ENCODE peak calls at places on chromosomes 12 and 14, in six cellular contexts. C is HCT116, V is NT2/D1, D is K562, T is H1, S is HepG2. K is an unnamed sample.

GRCh38 chr12:78671295-78671694 is 193.3 kb upstream of the SYT1 start:
- DNase-seq in S (no peak), C (no peak), T (no peak), D (no peak), V (no peak), K (no peak)

GRCh38 chr12:74791365-74791764 is 253.7 kb downstream of the ATXN7L3B start:
- DNase-seq in S (no peak), D (no peak), V (no peak), C (no peak), T (no peak), K (no peak)

GRCh38 chr12:106564678-106565329 is 18.0 kb upstream of the RFX4 start:
- DNase-seq in C (no peak), T (no peak), D (no peak), S (no peak), V (no peak), K (no peak)

GRCh38 chr12:56032006-56032405 is 9.7 kb upstream of the RPS26 start:
- DNase-seq in C (no peak), T (no peak), V (no peak), S (no peak), D (no peak), K (no peak)

GRCh38 chr14:53055003-53055402 is 98.1 kb downstream of the DDHD1 start:
- DNase-seq in T (no peak), D (peak; percentile 34), S (peak; percentile 38), V (peak; percentile 11), C (peak; percentile 40), K (peak; percentile 15)

GRCh38 chr12:68336754-68337343 is 4.7 kb upstream of the MDM1 start:
- DNase-seq in S (no peak), C (no peak), D (no peak), T (no peak), V (no peak), K (no peak)

GRCh38 chr14:88198441-88198840 is 124.6 kb downstream of the KCNK10 start:
- DNase-seq in S (no peak), D (no peak), V (no peak), T (no peak), C (no peak), K (no peak)

GRCh38 chr14:105857223-105857815 is 330.9 kb downstream of the TMEM121 start:
- DNase-seq in T (no peak), S (no peak), C (no peak), D (no peak), V (no peak), K (no peak)

GRCh38 chr14:84446250-84446649 is 1083.7 kb upstream of the FLRT2 start:
- DNase-seq in T (no peak), C (no peak), S (no peak), V (no peak), D (no peak), K (no peak)

GRCh38 chr12:51208016-51208660 is 9.7 kb downstream of the POU6F1 start:
- DNase-seq in T (no peak), D (no peak), S (no peak), C (no peak), V (no peak), K (no peak)

GRCh38 chr14:92563359-92563758 is 49.8 kb downstream of the RIN3 start:
- DNase-seq in D (no peak), T (no peak), S (no peak), C (no peak), V (no peak), K (peak; percentile 53)

GRCh38 chr14:92564361-92565039 is 50.9 kb downstream of the RIN3 start:
- DNase-seq in T (no peak), C (no peak), S (no peak), V (no peak), D (no peak), K (no peak)

GRCh38 chr14:92565718-92566115 is 52.1 kb downstream of the RIN3 start:
- DNase-seq in C (no peak), D (no peak), T (no peak), V (no peak), S (no peak), K (no peak)

GRCh38 chr14:92567173-92567725 is 53.7 kb downstream of the RIN3 start:
- DNase-seq in V (no peak), S (no peak), D (no peak), T (no peak), C (no peak), K (no peak)

GRCh38 chr14:92565040-92565717 is 51.6 kb downstream of the RIN3 start:
- DNase-seq in T (no peak), C (no peak), D (no peak), V (no peak), S (no peak), K (no peak)
- TF ChIP-seq ZNF274 in T (no peak), C (no peak), D (no peak), V (no peak), S (no peak), K (no peak)

DNA sequence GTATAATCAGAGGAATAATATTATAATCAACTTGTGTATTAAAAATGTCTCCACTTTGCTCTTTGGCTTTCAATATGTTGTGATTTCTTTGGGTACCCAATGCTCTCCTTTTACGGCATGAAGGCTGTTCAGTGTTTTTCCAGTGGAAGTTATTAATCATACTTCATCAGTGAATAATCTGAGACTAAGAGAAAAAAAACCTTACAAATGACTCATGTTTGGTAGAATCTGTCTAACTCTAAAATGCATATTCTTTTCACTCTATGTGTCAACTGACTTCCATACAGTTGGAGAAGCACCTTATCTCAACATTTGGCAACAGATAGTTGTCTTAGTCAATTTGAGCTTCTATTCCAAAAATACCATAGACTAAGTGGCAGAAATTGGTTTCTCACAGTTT is 82.2 kb downstream of the PTPRO start:
- DNase-seq in D (no peak), T (no peak), V (no peak), S (no peak), C (no peak), K (no peak)
- TF ChIP-seq ZNF274 in D (no peak), T (no peak), V (no peak), S (no peak), C (no peak), K (no peak)

GRCh38 chr12:66036317-66036716 is 94.2 kb downstream of the LLPH start:
- DNase-seq in T (no peak), D (no peak), V (no peak), S (peak; percentile 60), C (peak; percentile 82), K (no peak)
- TF ChIP-seq ZNF274 in T (no peak), D (no peak), V (no peak), S (no peak), C (no peak), K (no peak)

GRCh38 chr12:53725824-53726223 is 1.4 kb downstream of the CALCOCO1 start:
- DNase-seq in V (no peak), T (no peak), C (no peak), D (peak; percentile 31), S (no peak), K (no peak)
- TF ChIP-seq ZNF274 in V (no peak), T (no peak), C (no peak), D (no peak), S (no peak), K (no peak)

DNA sequence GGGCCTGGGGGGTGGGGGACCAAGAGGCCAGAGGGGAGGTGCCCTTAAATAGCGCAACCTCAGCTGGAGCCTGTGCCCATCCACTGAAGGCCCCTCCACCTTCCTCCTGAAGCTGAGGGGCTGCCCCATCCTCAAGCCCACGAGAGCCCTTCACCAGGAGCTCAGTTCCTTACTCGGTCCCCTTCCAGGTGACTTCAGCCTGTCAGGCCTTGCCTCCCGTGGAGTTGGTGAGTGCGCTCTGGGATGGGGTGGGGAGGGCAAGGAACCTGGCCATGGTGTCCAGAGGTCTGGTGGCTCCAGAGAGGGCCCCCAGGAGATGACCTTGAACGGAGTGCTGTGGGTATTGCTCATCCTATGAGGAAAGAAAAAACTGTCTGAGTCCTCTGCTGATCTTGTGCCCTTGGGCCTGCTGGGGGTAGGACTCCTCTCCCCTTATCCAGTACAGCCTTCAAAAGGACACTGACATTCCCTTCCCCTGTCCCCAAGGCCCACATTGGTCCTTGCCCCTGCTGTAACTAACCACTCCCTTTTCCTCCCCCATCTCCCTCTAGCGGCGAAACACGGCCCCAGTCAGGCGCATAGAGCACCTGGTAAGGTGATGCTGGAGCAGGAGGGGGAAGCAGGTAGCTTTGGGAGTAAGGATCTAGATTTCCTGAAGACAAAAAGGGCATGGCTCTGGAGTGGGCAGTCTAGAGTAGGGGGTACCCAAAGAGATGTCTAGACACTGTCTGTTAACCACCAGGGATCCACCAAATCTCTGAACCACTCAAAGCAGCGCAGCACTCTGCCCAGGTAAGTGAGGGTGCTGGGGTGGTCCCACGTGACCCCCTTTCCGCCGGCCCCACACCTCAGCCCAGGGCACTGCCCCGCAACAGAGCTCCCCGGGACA is 3.6 kb downstream of the TNS2 start:
- DNase-seq in T (no peak), V (no peak), D (peak; percentile 32), S (peak; percentile 77), C (peak; percentile 73), K (no peak)
- TF ChIP-seq ZNF274 in T (no peak), V (no peak), D (no peak), S (peak; percentile 17), C (no peak), K (no peak)

GRCh38 chr12:129467289-129467688 is 436.5 kb downstream of the TMEM132D start:
- DNase-seq in T (no peak), D (peak; percentile 66), S (no peak), C (no peak), V (no peak), K (no peak)

GRCh38 chr12:129467749-129468148 is 436.1 kb downstream of the TMEM132D start:
- DNase-seq in D (no peak), S (no peak), T (no peak), C (no peak), V (no peak), K (no peak)
- TF ChIP-seq ZNF274 in D (no peak), S (no peak), T (no peak), C (no peak), V (no peak), K (no peak)

DNA sequence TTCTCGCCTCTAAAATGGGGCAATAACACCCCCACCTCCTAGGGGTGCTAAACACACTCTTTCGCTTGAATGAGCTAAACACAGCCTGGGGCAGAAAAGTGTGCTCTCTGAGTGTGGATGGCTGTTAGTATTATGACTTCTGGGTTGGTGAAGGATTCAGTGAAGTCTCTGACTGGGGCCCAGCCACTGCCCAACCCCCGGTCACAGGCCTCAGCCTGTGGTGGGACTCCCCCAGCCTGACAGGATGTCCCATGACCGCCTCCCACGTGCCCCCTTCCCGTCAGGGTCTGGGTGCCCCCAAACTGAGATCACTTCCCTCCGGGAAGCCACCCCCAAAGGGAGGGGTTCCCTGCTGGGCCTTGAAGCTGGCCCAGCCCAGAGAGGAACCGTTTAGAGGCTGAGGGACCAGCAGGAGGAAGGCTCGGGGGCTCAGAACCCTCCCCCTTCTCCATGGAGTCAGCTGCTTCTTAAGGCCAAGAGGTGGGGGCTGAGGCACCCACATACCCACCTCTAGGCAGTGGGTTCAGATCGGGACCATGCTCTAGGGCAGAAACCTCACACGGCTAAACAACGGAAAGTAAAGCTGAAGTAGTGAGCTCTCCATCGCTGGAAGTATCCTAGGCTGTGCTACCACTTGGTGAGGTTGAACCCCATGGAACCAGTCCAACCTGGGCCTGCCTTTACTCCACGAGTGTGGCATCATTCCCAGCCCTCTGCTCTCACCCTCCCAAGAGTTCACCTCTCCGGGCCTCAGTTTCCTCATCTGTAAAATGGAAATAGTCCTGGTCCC is 13.8 kb downstream of the DTX1 start:
- DNase-seq in C (no peak), S (no peak), T (no peak), V (no peak), D (no peak), K (no peak)
- TF ChIP-seq ZNF274 in C (no peak), S (no peak), T (no peak), V (no peak), D (no peak), K (no peak)

DNA sequence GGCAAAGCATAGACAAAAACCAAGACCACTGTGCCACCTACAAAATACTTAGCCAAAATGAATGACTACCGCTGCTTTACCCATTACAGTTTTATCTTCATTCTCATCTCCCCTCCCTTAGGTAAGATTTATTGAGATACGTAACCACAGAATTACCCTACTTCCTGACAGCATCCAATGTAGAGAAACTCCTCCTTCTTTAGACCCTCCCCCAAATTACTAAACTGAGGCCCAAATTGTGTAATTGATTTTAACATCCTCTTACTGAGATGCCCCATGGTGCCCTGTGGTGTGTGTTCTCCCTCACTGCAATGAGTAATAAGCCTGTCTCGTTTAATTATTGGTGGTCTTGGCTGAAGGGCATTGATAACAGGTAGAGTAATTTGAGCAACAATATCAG is 19.1 kb downstream of the VRK1 start:
- DNase-seq in C (no peak), D (no peak), T (no peak), S (no peak), V (no peak), K (no peak)
- TF ChIP-seq ZNF274 in C (no peak), D (no peak), T (no peak), S (no peak), V (no peak), K (no peak)